ENCODE peak calls at places on chromosomes 12 and 14, in six cellular contexts. U, Q, K, R, V and A are unnamed samples.

GRCh38 chr12:109731231-109731731 is 17.7 kb downstream of the FAM222A start:
- DNase-seq in U (no peak), Q (no peak), K (peak), R (no peak), V (no peak), A (no peak)

GRCh38 chr12:97940629-97941028 is 478.0 kb downstream of the RMST start:
- DNase-seq in U (no peak), Q (no peak), K (no peak), R (no peak), V (peak), A (no peak)

GRCh38 chr14:51908086-51908485 is 47.7 kb downstream of the GNG2 start:
- DNase-seq in U (peak), Q (no peak), K (no peak), R (no peak), V (no peak), A (no peak)

GRCh38 chr12:2834581-2835491 is at the start of gene NRIP2:
- DNase-seq in U (peak), Q (no peak), K (no peak), R (peak), V (peak), A (no peak)

GRCh38 chr12:51975196-51975595 is 23.7 kb downstream of the ACVR1B start:
- DNase-seq in U (no peak), Q (no peak), K (no peak), R (no peak), V (no peak), A (no peak)

GRCh38 chr12:94807951-94808350 is 157.6 kb upstream of the TMCC3 start:
- DNase-seq in U (no peak), Q (peak), K (no peak), R (no peak), V (no peak), A (no peak)

GRCh38 chr14:31189346-31190219 is 18.0 kb downstream of the HECTD1 start:
- DNase-seq in U (no peak), Q (no peak), K (no peak), R (no peak), V (no peak), A (no peak)

GRCh38 chr12:109127533-109128242 is 11.3 kb downstream of the ACACB start:
- DNase-seq in U (no peak), Q (no peak), K (no peak), R (no peak), V (no peak), A (no peak)

GRCh38 chr14:94663965-94664704 is 51.9 kb downstream of the SERPINA3 start:
- DNase-seq in U (no peak), Q (no peak), K (no peak), R (no peak), V (peak), A (no peak)

GRCh38 chr12:24615967-24616411 is 332.9 kb downstream of the BCAT1 start:
- DNase-seq in U (peak), Q (no peak), K (no peak), R (no peak), V (peak), A (no peak)

GRCh38 chr12:77830502-77830901 is at the start of gene NAV3:
- DNase-seq in U (peak), Q (no peak), K (no peak), R (no peak), V (peak), A (no peak)

GRCh38 chr14:76812093-76812421 is 625 bp downstream of the ANGEL1 start:
- DNase-seq in U (no peak), Q (peak), K (no peak), R (no peak), V (no peak), A (no peak)

GRCh38 chr14:38900887-38901286 is 202.1 kb downstream of the SEC23A start:
- DNase-seq in U (no peak), Q (peak), K (no peak), R (no peak), V (no peak), A (no peak)

GRCh38 chr12:65152012-65152411 is 17.4 kb upstream of the LEMD3 start:
- DNase-seq in U (no peak), Q (peak), K (no peak), R (no peak), V (no peak), A (no peak)

GRCh38 chr12:2183556-2184541 is 131.1 kb downstream of the CACNA1C start:
- DNase-seq in U (peak), Q (no peak), K (no peak), R (peak), V (peak), A (peak)

GRCh38 chr12:88243886-88244491 is 101.9 kb downstream of the TMTC3 start:
- DNase-seq in U (no peak), Q (no peak), K (no peak), R (no peak), V (no peak), A (no peak)

GRCh38 chr12:27285395-27285794 is 41.3 kb downstream of the STK38L start:
- DNase-seq in U (peak), Q (no peak), K (no peak), R (no peak), V (peak), A (no peak)

GRCh38 chr12:3920378-3921141 is 47.4 kb upstream of the PARP11 start:
- DNase-seq in U (peak), Q (no peak), K (no peak), R (no peak), V (no peak), A (no peak)

GRCh38 chr12:1838223-1838993 is 18.0 kb downstream of the LRTM2 start:
- DNase-seq in U (no peak), Q (no peak), K (peak), R (no peak), V (no peak), A (no peak)

GRCh38 chr12:105190530-105190929 is 45.4 kb downstream of the APPL2 start:
- DNase-seq in U (no peak), Q (no peak), K (no peak), R (no peak), V (no peak), A (no peak)

GRCh38 chr14:92789457-92790089 is 4.5 kb upstream of the GOLGA5 start:
- DNase-seq in U (no peak), Q (no peak), K (no peak), R (no peak), V (no peak), A (no peak)

GRCh38 chr12:101455685-101456084 is 19.5 kb upstream of the SPIC start:
- DNase-seq in U (no peak), Q (no peak), K (no peak), R (no peak), V (no peak), A (no peak)

GRCh38 chr12:23816394-23816851 is 133.0 kb downstream of the SOX5 start:
- DNase-seq in U (no peak), Q (no peak), K (no peak), R (no peak), V (no peak), A (no peak)

GRCh38 chr14:76516884-76517283 is 140.9 kb downstream of the ESRRB start:
- DNase-seq in U (no peak), Q (no peak), K (peak), R (no peak), V (no peak), A (no peak)

GRCh38 chr12:25449007-25449406 is 104.1 kb downstream of the LMNTD1 start:
- DNase-seq in U (no peak), Q (no peak), K (no peak), R (no peak), V (no peak), A (no peak)

GRCh38 chr12:26090853-26091510 is 33.9 kb downstream of the BHLHE41 start:
- DNase-seq in U (peak), Q (peak), K (no peak), R (no peak), V (no peak), A (no peak)

GRCh38 chr12:120399531-120399930 is 30.6 kb upstream of the MSI1 start:
- DNase-seq in U (peak), Q (peak), K (no peak), R (peak), V (peak), A (no peak)

GRCh38 chr14:60922050-60922449 is 58.8 kb downstream of the TRMT5 start:
- DNase-seq in U (peak), Q (peak), K (no peak), R (peak), V (peak), A (no peak)

GRCh38 chr14:101082436-101083384 is 179.2 kb upstream of the RTL1 start:
- DNase-seq in U (no peak), Q (no peak), K (peak), R (no peak), V (no peak), A (no peak)

DNA sequence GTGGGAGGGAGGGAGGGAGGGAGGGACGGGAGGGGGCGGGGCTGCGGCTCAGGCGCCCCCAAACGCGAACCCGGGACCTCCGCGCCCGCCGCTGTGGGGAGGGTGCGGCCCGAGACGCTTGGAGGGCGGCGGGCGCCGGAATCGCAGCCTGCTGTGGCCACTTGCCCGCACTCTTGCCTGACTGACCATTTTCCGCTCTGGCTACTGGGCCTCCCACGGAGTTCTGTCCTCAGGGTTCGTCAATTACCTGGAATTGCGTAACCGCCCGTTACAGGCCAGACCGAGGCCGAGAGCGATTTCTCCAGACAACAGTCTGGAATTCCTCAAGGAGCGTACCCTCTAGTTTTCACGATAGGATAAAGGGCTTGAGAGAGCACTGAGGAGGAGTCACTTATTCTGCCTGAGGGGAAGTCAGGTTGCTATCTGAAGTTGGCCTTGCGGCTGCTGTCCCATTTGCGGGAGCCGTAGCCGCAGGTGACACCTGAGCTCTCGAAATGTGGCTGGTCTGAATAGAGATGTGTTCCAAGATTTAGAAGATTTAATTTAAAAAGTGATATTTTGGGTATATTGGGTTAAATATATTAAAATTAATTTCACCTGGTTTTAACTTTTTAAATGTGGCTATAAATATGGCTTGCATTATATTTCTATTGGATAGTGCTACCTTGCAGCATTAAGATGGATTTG is 446 bp upstream of the ZNF641 start:
- DNase-seq in U (peak), Q (peak), K (no peak), R (peak), V (peak), A (peak)
- TF ChIP-seq CTCF in U (no peak), Q (no peak), K (no peak), R (no peak), V (no peak), A (no peak)

GRCh38 chr14:99605299-99605961 is 1.4 kb upstream of the CCDC85C start:
- DNase-seq in U (peak), Q (peak), K (peak), R (no peak), V (peak), A (no peak)

GRCh38 chr14:99604766-99605298 is 825 bp upstream of the CCDC85C start:
- DNase-seq in U (peak), Q (peak), K (peak), R (no peak), V (peak), A (no peak)

GRCh38 chr14:99603965-99604765 is at the start of gene CCDC85C:
- DNase-seq in U (peak), Q (peak), K (peak), R (peak), V (peak), A (peak)

GRCh38 chr14:99608591-99608990 is 4.6 kb upstream of the CCDC85C start:
- DNase-seq in U (no peak), Q (no peak), K (no peak), R (no peak), V (no peak), A (no peak)

DNA sequence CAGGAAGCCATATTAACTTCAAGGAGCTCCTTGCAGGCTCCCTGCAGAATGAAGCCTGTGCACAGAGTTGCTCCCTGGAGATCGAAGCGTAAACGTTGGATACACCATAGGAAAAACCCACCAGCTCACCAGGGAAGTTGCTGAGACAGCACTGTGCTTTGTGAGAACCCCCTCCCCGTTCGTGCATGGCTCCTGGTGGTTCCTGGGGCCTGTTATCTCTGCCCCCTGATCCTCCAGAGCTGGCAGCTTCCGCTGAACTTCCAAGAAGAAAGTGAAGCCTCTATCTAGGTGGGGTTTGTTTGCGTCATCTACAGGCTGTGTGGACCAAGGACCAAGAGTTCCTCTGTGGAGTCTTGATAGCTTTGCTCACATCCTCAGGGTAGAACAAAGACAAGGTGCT is 2.4 kb upstream of the CCDC85C start:
- DNase-seq in U (no peak), Q (no peak), K (no peak), R (no peak), V (no peak), A (no peak)
- H3K4me3 ChIP-seq in U (no peak), Q (no peak), K (no peak), R (no peak), V (no peak), A (no peak)

GRCh38 chr14:22039938-22040780 is 366.5 kb upstream of the OR4E1 start:
- DNase-seq in U (peak), Q (peak), K (no peak), R (no peak), V (peak), A (no peak)
- TF ChIP-seq CTCF in U (peak), Q (peak), K (peak), R (peak), V (peak), A (peak)

DNA sequence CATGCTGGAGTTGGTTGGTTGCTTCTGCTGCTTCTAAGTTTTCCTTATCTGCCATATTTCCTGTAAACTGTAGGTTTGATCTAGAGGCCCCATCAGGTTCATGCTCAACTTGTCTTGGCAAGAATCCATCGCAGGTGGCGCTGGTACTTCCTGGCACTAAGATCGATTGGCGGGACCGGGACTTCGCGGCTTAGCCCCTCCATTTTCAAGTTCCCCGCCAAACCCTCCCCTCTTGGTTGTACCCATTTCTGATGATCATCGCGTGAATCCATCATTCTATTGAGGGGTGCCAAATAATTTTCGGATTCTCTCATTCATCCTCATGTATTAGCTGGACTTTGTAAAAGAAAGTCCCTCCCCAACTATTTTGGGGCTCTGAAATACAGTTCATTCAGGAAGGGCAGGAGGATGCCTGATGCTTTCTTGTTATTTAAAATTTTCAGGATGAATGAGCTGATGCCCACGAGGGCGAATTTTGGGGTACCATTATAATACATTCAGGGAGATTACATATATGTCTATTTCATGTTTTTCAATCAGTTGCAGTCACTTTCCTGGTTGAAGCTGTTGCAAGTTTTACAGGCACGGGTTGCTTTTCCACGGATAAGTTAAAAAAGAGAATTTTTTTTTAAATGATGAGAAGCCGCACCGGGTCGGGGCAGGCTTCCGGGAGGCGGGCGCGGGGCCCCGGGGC is 424 bp upstream of the BRI3BP start:
- DNase-seq in U (peak), Q (peak), K (no peak), R (peak), V (peak), A (no peak)
- H3K4me3 ChIP-seq in U (peak), Q (peak), K (peak), R (peak), V (peak), A (peak)

DNA sequence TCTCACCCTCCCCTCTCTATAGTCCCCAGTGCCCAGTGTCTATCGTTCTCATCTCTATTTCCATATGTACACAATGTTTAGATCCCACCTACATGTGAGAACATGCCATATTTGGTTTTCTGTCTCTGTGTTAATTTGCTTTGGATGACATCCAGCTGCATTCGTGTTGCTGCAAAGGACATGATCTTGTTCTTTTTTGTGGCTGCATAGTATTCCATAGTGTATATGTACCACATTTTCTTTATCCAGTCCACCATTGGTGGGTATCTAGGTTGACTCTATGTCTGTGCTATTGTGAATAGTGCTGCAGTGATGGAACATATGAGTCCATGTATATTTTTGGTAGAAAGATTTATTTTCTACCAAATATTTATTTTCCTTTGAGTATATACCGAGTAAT is 45.7 kb downstream of the ACSS3 start:
- DNase-seq in U (no peak), Q (no peak), K (no peak), R (no peak), V (no peak), A (no peak)
- TF ChIP-seq CTCF in U (no peak), Q (no peak), K (no peak), R (no peak), V (no peak), A (no peak)

GRCh38 chr12:16016748-16017147 is 105.6 kb downstream of the DERA start:
- DNase-seq in U (no peak), Q (no peak), K (no peak), R (no peak), V (no peak), A (no peak)

GRCh38 chr12:16021026-16021425 is 109.9 kb downstream of the DERA start:
- DNase-seq in U (no peak), Q (no peak), K (no peak), R (no peak), V (no peak), A (no peak)

GRCh38 chr12:16020034-16020433 is 108.9 kb downstream of the DERA start:
- DNase-seq in U (no peak), Q (no peak), K (no peak), R (no peak), V (no peak), A (no peak)

GRCh38 chr12:16019131-16019530 is 108.0 kb downstream of the DERA start:
- DNase-seq in U (no peak), Q (no peak), K (no peak), R (no peak), V (no peak), A (no peak)

DNA sequence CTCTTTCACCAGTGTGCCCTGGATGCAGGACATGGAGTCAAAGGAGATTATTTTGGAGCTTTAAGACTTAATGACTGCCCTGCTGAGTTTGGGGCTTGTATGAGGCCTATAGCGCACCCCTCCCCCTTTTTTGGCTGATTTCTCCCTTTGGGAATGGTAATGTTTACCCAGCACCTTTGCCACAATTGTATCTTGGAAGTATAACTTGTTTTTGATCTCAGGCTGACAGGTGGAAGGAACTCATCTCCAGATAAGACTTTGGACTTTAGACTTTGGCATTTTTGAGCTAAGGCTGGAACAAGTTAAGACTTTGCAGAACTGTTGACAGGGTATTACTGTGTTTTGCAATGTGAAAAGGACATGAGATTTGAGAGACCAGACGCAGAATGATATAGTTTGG is 110.5 kb downstream of the DERA start:
- DNase-seq in U (no peak), Q (no peak), K (no peak), R (no peak), V (no peak), A (no peak)
- H3K4me3 ChIP-seq in U (no peak), Q (no peak), K (no peak), R (no peak), V (no peak), A (no peak)

GRCh38 chr14:90509403-90509802 is 112.6 kb downstream of the CALM1 start:
- DNase-seq in U (no peak), Q (peak), K (no peak), R (no peak), V (no peak), A (no peak)
- TF ChIP-seq CTCF in U (no peak), Q (peak), K (no peak), R (no peak), V (no peak), A (no peak)

DNA sequence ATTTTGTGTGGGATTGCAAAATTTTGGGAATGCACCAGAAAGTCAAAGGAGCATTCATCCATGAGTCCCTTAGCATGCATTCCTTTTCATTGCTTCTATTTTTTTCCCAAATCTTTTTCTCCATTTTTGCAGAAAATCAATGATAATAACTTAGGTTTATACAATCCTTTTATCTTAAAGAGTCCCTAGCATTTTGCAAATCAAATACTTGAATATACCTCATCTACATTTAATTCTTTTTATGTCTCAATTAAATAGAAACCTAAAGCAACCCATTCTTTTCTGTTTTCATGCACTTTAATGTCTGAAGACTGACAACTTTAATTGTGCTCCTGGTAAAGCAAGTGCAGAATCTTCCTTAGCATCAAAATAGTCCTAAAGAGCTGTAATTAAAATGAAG is 168.2 kb downstream of the ALG10B start:
- DNase-seq in U (no peak), Q (no peak), K (no peak), R (no peak), V (no peak), A (no peak)
- H3K4me3 ChIP-seq in U (no peak), Q (no peak), K (no peak), R (no peak), V (no peak), A (no peak)